ENCODE peak calls at places on chromosomes 11 and 22, in ten cellular contexts. B is stimulated activated CD4-positive, alpha-beta T cell treated with anti-CD3 and anti-CD28 coated beads, Interleukin-2, amount 100 ng/mL, for 24 hours; F is AG09309; P is amygdala; M is left ventricle myocardium superior; R is caudate nucleus; U is uterus; L is OCI-LY7; Q is retina; K is pons. V is an unnamed sample.

GRCh38 chr22:43838571-43839307 is 23.6 kb downstream of the SULT4A1 start:
- DNase-seq in B (no peak), F (no peak), P (no peak), M (no peak), R (no peak), U (no peak), L (no peak), Q (no peak), K (no peak), V (no peak)

GRCh38 chr11:48019597-48019996 is 39.2 kb downstream of the PTPRJ start:
- DNase-seq in B (no peak), F (no peak), P (no peak), M (no peak), R (no peak), U (no peak), L (no peak), Q (no peak), K (no peak), V (no peak)

GRCh38 chr11:130624946-130625345 is 176.5 kb downstream of the ADAMTS15 start:
- DNase-seq in B (no peak), F (no peak), P (no peak), M (no peak), R (no peak), U (no peak), L (no peak), Q (no peak), K (no peak), V (no peak)

GRCh38 chr11:4060182-4060923 is 34.2 kb upstream of the RRM1 start:
- DNase-seq in B (no peak), F (no peak), P (no peak), M (no peak), R (no peak), U (no peak), L (no peak), Q (no peak), K (no peak), V (no peak)

GRCh38 chr11:34161812-34162506 is 56.5 kb downstream of the NAT10 start:
- DNase-seq in B (peak; percentile 28), F (no peak), P (no peak), M (no peak), R (no peak), U (no peak), L (no peak), Q (no peak), K (no peak), V (no peak)

GRCh38 chr11:27721505-27722116 is 21.4 kb upstream of the BDNF start:
- DNase-seq in B (no peak), F (no peak), P (no peak), M (no peak), R (no peak), U (no peak), L (no peak), Q (peak; percentile 27), K (no peak), V (no peak)

GRCh38 chr11:131618203-131618602 is 247.8 kb downstream of the NTM start:
- DNase-seq in B (no peak), F (peak; percentile 65), P (no peak), M (no peak), R (no peak), U (no peak), L (no peak), Q (no peak), K (peak; percentile 22), V (no peak)

GRCh38 chr11:26715133-26715532 is 6.7 kb downstream of the SLC5A12 start:
- DNase-seq in B (no peak), F (no peak), P (no peak), M (no peak), R (no peak), U (no peak), L (no peak), Q (no peak), K (no peak), V (no peak)

GRCh38 chr22:39706406-39707150 is 136.0 kb downstream of the CACNA1I start:
- DNase-seq in B (no peak), F (no peak), P (no peak), M (no peak), R (no peak), U (no peak), L (no peak), Q (peak; percentile 55), K (no peak), V (no peak)

V was measured in BJ.